ENCODE peak calls at places on chromosomes 7 and 10, in six cellular contexts. F is fibroblast of lung, W is brain microvascular endothelial cell, G is cardiac fibroblast, O is adrenal gland, A is hepatocyte. Q is an unnamed sample.

GRCh38 chr7:111743244-111743852 is 181.1 kb upstream of the IMMP2L start:
- DNase-seq in F (no peak), W (no peak), G (no peak), O (no peak), A (no peak), Q (no peak)

GRCh38 chr10:125114761-125115391 is 45.5 kb downstream of the CTBP2 start:
- DNase-seq in F (peak), W (peak), G (no peak), O (no peak), A (no peak), Q (no peak)

GRCh38 chr7:31320675-31321074 is 19.9 kb downstream of the NEUROD6 start:
- DNase-seq in F (no peak), W (no peak), G (no peak), O (no peak), A (no peak), Q (no peak)

GRCh38 chr7:112023282-112023681 is 182.9 kb downstream of the DOCK4 start:
- DNase-seq in F (no peak), W (peak), G (peak), O (no peak), A (no peak), Q (no peak)

GRCh38 chr10:62804384-62805138 is at the start of gene ADO:
- DNase-seq in F (peak), W (peak), G (peak), O (peak), A (peak), Q (peak)

GRCh38 chr7:26958834-26959233 is 94.4 kb upstream of the SKAP2 start:
- DNase-seq in F (peak), W (peak), G (peak), O (no peak), A (no peak), Q (peak)

GRCh38 chr10:100660945-100661344 is 84.4 kb upstream of the PAX2 start:
- DNase-seq in F (no peak), W (no peak), G (no peak), O (no peak), A (no peak), Q (no peak)

GRCh38 chr10:17348111-17349008 is 106.0 kb downstream of the ST8SIA6 start:
- DNase-seq in F (peak), W (peak), G (peak), O (peak), A (peak), Q (peak)

DNA sequence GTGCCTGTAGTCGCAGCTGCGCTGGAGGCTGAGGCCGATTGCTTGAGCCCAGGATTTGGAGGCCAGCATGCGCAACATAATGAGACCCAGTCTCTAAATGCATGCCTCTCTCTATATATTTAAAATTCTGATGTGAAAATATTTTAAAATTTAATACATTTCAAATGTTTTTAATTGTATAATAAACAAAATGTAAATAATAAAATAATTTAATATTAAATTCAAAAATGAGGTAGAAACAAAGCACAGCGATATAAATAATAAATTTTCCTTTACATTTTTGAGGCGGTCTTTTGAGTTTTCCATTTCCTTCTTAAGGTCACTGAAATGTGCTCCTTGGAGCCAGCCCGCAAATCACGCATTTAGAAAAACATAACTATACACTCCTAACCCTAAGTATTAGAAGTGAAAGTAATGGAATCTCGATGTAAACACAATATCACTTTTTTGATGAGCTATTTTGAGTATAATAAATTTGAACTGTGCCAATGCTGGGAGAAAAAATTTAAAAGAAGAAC is 523 bp upstream of the CDK1 start:
- DNase-seq in F (no peak), W (no peak), G (no peak), O (no peak), A (no peak), Q (no peak)
- H3K4me3 ChIP-seq in F (peak), W (peak), G (peak), O (peak), A (peak), Q (peak)

DNA sequence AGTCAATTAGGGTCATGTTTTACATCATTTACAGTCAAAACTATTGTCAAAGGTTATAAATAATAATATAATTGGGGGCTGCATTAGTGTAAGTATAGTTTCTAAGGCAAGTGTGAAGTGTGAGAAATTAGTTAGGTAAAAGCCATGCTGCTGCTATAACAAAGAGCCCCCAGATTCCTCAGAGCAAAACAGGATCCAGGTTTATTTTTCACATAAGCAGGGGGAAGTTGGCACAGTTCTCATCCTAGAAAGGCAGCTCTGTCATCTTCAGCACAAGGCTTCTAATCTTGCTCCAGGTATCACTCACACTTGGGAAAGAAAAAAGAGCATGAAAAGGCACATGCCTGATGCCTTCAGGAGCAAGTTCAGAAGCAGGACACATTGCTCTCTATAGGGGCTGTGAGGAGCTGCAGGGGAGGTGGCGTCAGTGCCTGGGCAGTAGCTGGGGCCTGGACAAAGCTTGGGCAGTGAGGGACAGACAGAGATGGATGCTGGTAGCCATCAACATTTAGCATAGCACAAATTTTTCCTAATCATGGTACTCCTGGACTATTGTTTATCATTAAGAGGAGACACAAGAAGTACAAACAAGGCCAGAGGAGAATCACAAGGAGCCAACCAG is 170.6 kb downstream of the PKD1L1 start:
- DNase-seq in F (no peak), W (no peak), G (no peak), O (no peak), A (no peak), Q (no peak)
- TF ChIP-seq CTCF in F (no peak), W (no peak), G (peak), O (no peak), A (no peak), Q (no peak)

GRCh38 chr7:127588019-127588696 is at the start of gene ARF5:
- DNase-seq in F (peak), W (peak), G (peak), O (peak), A (peak), Q (peak)

GRCh38 chr7:127588697-127589482 is 679 bp downstream of the ARF5 start:
- DNase-seq in F (peak), W (peak), G (peak), O (peak), A (peak), Q (peak)

GRCh38 chr7:127591189-127591588 is 2.3 kb upstream of the FSCN3 start:
- DNase-seq in F (no peak), W (no peak), G (no peak), O (no peak), A (no peak), Q (no peak)

GRCh38 chr7:127591591-127591990 is 1.9 kb upstream of the FSCN3 start:
- DNase-seq in F (no peak), W (no peak), G (no peak), O (no peak), A (no peak), Q (no peak)

DNA sequence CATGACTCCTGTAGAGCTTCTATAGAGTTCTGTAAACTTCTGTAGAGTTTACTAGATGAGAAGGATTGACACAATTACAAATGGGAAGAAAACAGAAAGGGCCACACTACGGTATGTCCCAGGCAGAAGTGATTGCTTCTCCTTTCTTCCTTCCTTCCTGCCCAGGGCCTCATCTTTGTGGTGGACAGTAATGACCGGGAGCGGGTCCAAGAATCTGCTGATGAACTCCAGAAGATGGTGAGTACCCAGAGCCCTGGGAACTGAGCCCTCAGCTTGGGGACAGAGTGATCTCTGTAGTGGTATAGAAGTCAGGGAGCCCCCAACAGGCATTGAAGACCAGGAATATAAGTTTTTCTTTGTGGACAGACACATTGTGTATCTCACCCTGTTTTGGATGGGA is 1.7 kb downstream of the ARF5 start:
- DNase-seq in F (no peak), W (no peak), G (no peak), O (no peak), A (no peak), Q (peak)
- H3K4me3 ChIP-seq in F (no peak), W (no peak), G (no peak), O (no peak), A (no peak), Q (peak)

DNA sequence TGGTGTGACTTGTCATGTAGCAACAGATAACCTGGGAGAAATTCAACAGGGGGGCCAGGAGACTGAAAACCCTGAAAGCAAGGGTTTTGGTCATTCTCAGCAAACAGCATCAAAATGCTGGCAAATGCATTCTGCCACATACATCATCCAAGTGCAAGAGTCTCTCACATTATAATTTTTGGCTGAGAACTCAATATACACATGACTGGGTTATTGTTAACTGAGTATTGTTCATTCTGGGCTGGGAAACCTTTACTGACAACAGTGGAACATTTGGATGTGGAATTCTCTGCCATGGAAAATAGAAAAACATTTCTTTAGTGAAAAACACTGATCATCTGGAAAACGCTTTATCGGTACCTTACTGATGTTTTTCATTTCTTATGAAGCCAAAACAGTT is 73.2 kb upstream of the MET start:
- DNase-seq in F (no peak), W (no peak), G (no peak), O (no peak), A (no peak), Q (no peak)
- TF ChIP-seq CTCF in F (no peak), W (no peak), G (no peak), O (no peak), A (no peak), Q (no peak)

DNA sequence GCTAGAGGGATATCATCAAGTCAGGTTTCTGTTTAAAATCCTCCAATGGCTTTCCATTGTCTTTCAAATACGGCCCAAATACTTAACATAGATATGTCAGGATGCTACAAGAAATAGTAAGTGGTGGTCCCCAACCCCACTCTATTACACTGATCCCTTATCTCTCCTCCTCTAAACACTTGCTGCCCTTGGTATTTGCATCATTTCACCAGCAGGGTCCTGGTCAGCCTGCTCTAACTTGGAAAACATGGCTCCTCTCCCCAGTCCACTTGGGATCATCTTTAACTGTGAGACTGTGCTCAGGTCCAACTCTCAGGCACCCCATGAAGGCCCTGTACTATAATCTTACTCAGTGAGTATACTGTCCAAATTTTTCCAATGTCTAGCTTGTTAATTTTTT is 53.8 kb upstream of the GSAP start:
- DNase-seq in F (no peak), W (no peak), G (no peak), O (no peak), A (no peak), Q (no peak)
- H3K4me3 ChIP-seq in F (no peak), W (no peak), G (no peak), O (no peak), A (no peak), Q (no peak)

DNA sequence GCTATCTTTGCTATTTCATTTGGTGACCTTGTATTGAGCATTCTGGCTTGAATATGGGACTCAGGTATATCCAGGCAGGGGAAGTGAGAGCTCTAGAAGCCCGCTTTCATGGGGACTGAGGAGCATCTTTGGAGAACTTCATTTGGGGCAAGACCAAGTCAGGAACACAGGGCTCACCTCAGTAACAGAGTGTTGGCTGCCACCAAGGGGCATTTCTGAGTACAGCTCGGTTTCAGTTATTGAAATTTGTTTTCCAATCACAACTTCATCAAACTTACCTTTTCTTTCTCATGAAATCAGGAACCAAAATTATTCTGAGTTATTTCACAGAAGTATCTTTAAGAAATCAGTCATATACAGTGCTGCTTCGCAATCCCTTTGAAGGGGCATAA is 337.2 kb downstream of the C7orf25 start:
- DNase-seq in F (no peak), W (no peak), G (peak), O (no peak), A (no peak), Q (peak)
- TF ChIP-seq CTCF in F (no peak), W (peak), G (peak), O (no peak), A (peak), Q (peak)